ENCODE peak calls at places on chromosomes 6 and 20, in seven cellular contexts. Z, S, M, H, U, W and B are unnamed samples.

GRCh38 chr6:11354019-11354418 is 121.6 kb upstream of the NEDD9 start:
- DNase-seq in Z (peak), H (no peak), S (peak), W (peak), U (no peak), M (no peak), B (no peak)

GRCh38 chr20:40251284-40251932 is 437.6 kb downstream of the MAFB start:
- DNase-seq in U (peak), W (no peak), M (no peak), H (no peak), Z (no peak), S (no peak), B (no peak)

GRCh38 chr6:150865043-150865405 is 478 bp upstream of the MTHFD1L start:
- DNase-seq in W (no peak), S (no peak), U (no peak), H (no peak), M (no peak), Z (no peak), B (no peak)

GRCh38 chr6:40799296-40800020 is 212.3 kb upstream of the LRFN2 start:
- DNase-seq in W (no peak), S (no peak), H (no peak), M (no peak), Z (no peak), U (peak), B (no peak)

GRCh38 chr6:100347901-100348550 is 116.7 kb downstream of the SIM1 start:
- DNase-seq in S (no peak), Z (no peak), M (no peak), W (no peak), H (no peak), U (no peak), B (no peak)

GRCh38 chr20:44491635-44492395 is 16.1 kb downstream of the TTPAL start:
- DNase-seq in M (no peak), W (no peak), H (no peak), Z (no peak), U (no peak), S (no peak), B (no peak)

GRCh38 chr6:133814235-133814634 is 74.7 kb upstream of the TCF21 start:
- DNase-seq in M (no peak), H (no peak), U (no peak), Z (no peak), W (no peak), S (no peak), B (no peak)

GRCh38 chr20:11266571-11266970 is 592.8 kb upstream of the JAG1 start:
- DNase-seq in Z (no peak), S (no peak), H (no peak), M (no peak), W (no peak), U (no peak), B (no peak)

GRCh38 chr20:38680492-38681118 is 43.7 kb upstream of the SLC32A1 start:
- DNase-seq in H (peak), M (no peak), S (no peak), Z (no peak), U (no peak), W (no peak), B (no peak)

GRCh38 chr6:29748391-29749352 is 25.4 kb downstream of the HLA-F start:
- DNase-seq in S (peak), U (peak), Z (peak), H (peak), W (peak), M (peak), B (no peak)

GRCh38 chr6:142420822-142421221 is 119.0 kb downstream of the ADGRG6 start:
- DNase-seq in H (no peak), W (no peak), Z (no peak), S (no peak), U (no peak), M (no peak), B (no peak)

GRCh38 chr6:115602471-115602870 is 458.2 kb downstream of the FRK start:
- DNase-seq in H (no peak), S (no peak), M (no peak), W (no peak), U (no peak), Z (no peak), B (no peak)

GRCh38 chr6:47169785-47170685 is 127.9 kb upstream of the ADGRF1 start:
- DNase-seq in S (no peak), M (no peak), Z (no peak), U (no peak), H (no peak), W (no peak), B (peak)

GRCh38 chr6:63740709-63741108 is 105.1 kb downstream of the PHF3 start:
- DNase-seq in M (no peak), Z (no peak), U (no peak), S (no peak), W (no peak), H (no peak), B (peak)

GRCh38 chr20:57794600-57795346 is 85.0 kb upstream of the PMEPA1 start:
- DNase-seq in H (no peak), Z (no peak), U (no peak), S (no peak), M (no peak), W (no peak), B (no peak)

GRCh38 chr6:73471686-73472290 is 10.3 kb downstream of the MTO1 start:
- DNase-seq in S (no peak), M (no peak), U (no peak), Z (no peak), H (no peak), W (no peak), B (no peak)

GRCh38 chr6:17600527-17601388 is 656 bp downstream of the FAM8A1 start:
- DNase-seq in Z (peak), W (peak), M (peak), H (no peak), U (peak), S (peak), B (no peak)

GRCh38 chr6:136787726-136788068 is 4.6 kb downstream of the MAP3K5 start:
- DNase-seq in S (no peak), U (no peak), Z (no peak), W (no peak), H (no peak), M (no peak), B (no peak)
- H3K27ac ChIP-seq in S (peak), U (no peak), Z (peak), W (no peak), H (peak), M (no peak), B (peak)

DNA sequence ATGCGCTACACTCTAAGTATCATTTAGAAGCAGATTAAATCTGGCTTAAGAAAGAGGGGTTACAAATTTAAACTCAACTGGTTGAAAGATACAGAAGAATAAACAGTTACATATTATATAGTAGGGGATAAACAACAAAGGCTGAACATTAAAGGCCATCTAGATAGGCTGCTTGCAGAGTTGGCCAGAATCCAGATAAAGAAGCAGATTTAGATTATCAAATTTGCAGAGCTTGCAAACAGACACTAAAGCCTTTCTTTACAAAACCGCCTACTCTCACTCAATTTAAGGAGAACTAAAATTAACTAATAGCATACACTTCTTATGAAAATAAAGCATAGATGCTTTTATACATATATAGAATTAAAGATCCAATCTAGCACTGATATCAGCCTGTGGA is 93.1 kb downstream of the SESN1 start:
- DNase-seq in Z (no peak), W (no peak), S (no peak), H (no peak), U (no peak), M (no peak), B (no peak)
- H3K27ac ChIP-seq in Z (no peak), W (no peak), S (peak), H (no peak), U (no peak), M (peak), B (no peak)

DNA sequence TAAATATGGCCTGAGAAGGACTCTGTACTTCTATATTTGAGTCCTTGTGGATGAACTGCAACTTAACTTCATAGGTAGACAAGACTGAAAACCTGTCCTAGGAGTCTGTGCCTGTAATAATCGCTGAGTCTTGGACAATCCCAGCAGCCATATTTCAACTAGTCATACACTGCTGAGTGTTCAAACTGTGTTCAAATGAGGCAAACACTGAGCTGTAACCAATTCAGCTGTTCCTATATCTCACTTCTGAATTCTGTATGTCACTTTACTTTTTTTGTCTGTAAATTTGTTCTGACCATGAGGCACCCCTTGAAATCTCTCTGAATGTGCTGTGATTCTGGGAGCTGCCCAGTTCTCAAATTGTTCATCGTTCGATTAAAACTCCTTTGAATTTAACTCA is 72.4 kb downstream of the FOXF2 start:
- DNase-seq in Z (no peak), U (no peak), W (no peak), S (no peak), M (no peak), H (no peak), B (no peak)
- H3K27ac ChIP-seq in Z (no peak), U (no peak), W (no peak), S (no peak), M (no peak), H (no peak), B (peak)

GRCh38 chr20:14199111-14199510 is 138.3 kb downstream of the FLRT3 start:
- DNase-seq in S (no peak), U (no peak), W (no peak), Z (no peak), H (no peak), M (no peak), B (no peak)
- H3K27ac ChIP-seq in S (no peak), U (no peak), W (no peak), Z (no peak), H (no peak), M (no peak), B (no peak)

DNA sequence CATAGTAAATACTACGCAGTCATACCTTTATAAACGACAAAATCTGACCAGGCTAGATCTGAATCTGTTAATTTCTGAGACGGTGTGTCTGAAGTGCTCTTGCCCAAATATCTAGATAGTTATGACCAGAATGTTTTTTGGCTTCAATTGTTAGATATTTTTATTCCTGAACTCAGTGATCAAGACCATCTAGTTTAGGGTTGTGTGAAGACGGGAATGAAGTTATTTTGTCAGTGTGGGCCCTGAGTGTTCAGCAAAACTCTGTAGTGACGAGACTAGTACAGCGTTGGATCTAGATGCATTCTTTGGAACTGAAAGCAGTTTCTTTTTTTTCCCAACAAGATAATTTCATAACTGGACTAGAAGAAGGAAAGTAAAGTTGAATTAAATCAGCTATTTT is 3.1 kb downstream of the STXBP5 start:
- DNase-seq in W (no peak), Z (no peak), S (no peak), U (no peak), M (no peak), H (no peak), B (no peak)
- H3K27ac ChIP-seq in W (peak), Z (no peak), S (peak), U (no peak), M (no peak), H (no peak), B (no peak)